ENCODE peak calls at places on chromosomes 16 and 17, in four cellular contexts. N, W, R and P are unnamed samples.

GRCh38 chr17:1607971-1608320 is 20.7 kb downstream of the SLC43A2 start:
- DNase-seq in N (peak), R (no peak), W (no peak), P (no peak)

GRCh38 chr16:83928341-83929055 is 24.5 kb upstream of the OSGIN1 start:
- DNase-seq in N (no peak), W (no peak), R (peak), P (peak)

GRCh38 chr16:53614346-53614745 is 89.3 kb downstream of the RPGRIP1L start:
- DNase-seq in R (peak), W (no peak), N (no peak), P (no peak)

GRCh38 chr17:57531648-57532486 is 213.2 kb downstream of the CCDC182 start:
- DNase-seq in N (no peak), W (no peak), R (no peak), P (no peak)

GRCh38 chr17:64159051-64159590 is 29.2 kb upstream of the ERN1 start:
- DNase-seq in N (peak), R (no peak), W (no peak), P (no peak)

GRCh38 chr17:41932821-41933389 is 2.5 kb downstream of the ODAD4 start:
- DNase-seq in N (no peak), R (no peak), W (no peak), P (no peak)

GRCh38 chr17:60091109-60091508 is 12.4 kb upstream of the HEATR6 start:
- DNase-seq in W (peak), R (no peak), N (no peak), P (no peak)

GRCh38 chr16:58186176-58186944 is 11.5 kb downstream of the CSNK2A2 start:
- DNase-seq in W (no peak), R (no peak), N (no peak), P (no peak)

GRCh38 chr17:17062866-17063265 is 20.6 kb downstream of the MPRIP start:
- DNase-seq in W (no peak), R (no peak), N (no peak), P (no peak)

GRCh38 chr17:17075037-17075755 is 32.9 kb downstream of the MPRIP start:
- DNase-seq in W (no peak), R (peak), N (no peak), P (no peak)

GRCh38 chr17:75587718-75588545 is at the start of gene MYO15B:
- DNase-seq in R (peak), W (no peak), N (peak), P (no peak)

GRCh38 chr17:36461330-36462110 is 25.0 kb upstream of the ZNHIT3 start:
- DNase-seq in W (no peak), N (no peak), R (no peak), P (no peak)

GRCh38 chr16:55508941-55509920 is at the start of gene LPCAT2:
- DNase-seq in R (peak), W (no peak), N (peak), P (peak)

GRCh38 chr16:89193576-89194293 is 6.6 kb downstream of the SLC22A31 start:
- DNase-seq in N (peak), R (no peak), W (no peak), P (no peak)

GRCh38 chr17:41984454-41984853 is 17.9 kb downstream of the CNP start:
- DNase-seq in R (no peak), W (no peak), N (no peak), P (no peak)

GRCh38 chr17:1880851-1881630 is 51.2 kb downstream of the RPA1 start:
- DNase-seq in W (no peak), N (no peak), R (peak), P (no peak)

GRCh38 chr17:18978655-18979054 is 25.9 kb downstream of the FAM83G start:
- DNase-seq in W (no peak), R (no peak), N (no peak), P (no peak)

GRCh38 chr16:19710991-19711545 is 7.0 kb downstream of the KNOP1 start:
- DNase-seq in W (no peak), N (no peak), R (no peak), P (no peak)

GRCh38 chr16:4384497-4384896 is 12.8 kb downstream of the VASN start:
- DNase-seq in R (peak), N (no peak), W (no peak), P (no peak)

GRCh38 chr17:81200695-81201580 is 21.8 kb downstream of the CEP131 start:
- DNase-seq in R (peak), N (peak), W (peak), P (peak)

GRCh38 chr17:888998-889401 is 90.6 kb downstream of the NXN start:
- DNase-seq in W (peak), R (no peak), N (no peak), P (no peak)

GRCh38 chr16:58460219-58460610 is 39.7 kb upstream of the NDRG4 start:
- DNase-seq in N (no peak), W (no peak), R (no peak), P (no peak)

GRCh38 chr17:47279062-47279801 is 25.6 kb downstream of the ITGB3 start:
- DNase-seq in W (peak), R (peak), N (peak), P (peak)

GRCh38 chr17:57578608-57578990 is 166.5 kb downstream of the CCDC182 start:
- DNase-seq in R (peak), W (no peak), N (no peak), P (no peak)

GRCh38 chr17:81354944-81355327 is 40.3 kb upstream of the BAHCC1 start:
- DNase-seq in R (no peak), W (no peak), N (no peak), P (no peak)

GRCh38 chr17:43891851-43892671 is 15.3 kb downstream of the MPP2 start:
- DNase-seq in N (peak), R (peak), W (no peak), P (no peak)

GRCh38 chr17:55726440-55726839 is 3.8 kb upstream of the TMEM100 start:
- DNase-seq in N (no peak), W (no peak), R (peak), P (peak)

GRCh38 chr17:73710095-73710592 is 65.9 kb upstream of the SDK2 start:
- DNase-seq in W (peak), N (peak), R (peak), P (peak)

GRCh38 chr16:77767826-77768225 is 20.5 kb upstream of the VAT1L start:
- DNase-seq in N (no peak), R (no peak), W (no peak), P (no peak)

GRCh38 chr16:85239239-85239638 is 127.0 kb upstream of the CIBAR2 start:
- DNase-seq in N (no peak), R (no peak), W (no peak), P (no peak)

GRCh38 chr16:77191259-77191969 is 424 bp downstream of the MON1B start:
- DNase-seq in W (peak), N (no peak), R (no peak), P (no peak)

DNA sequence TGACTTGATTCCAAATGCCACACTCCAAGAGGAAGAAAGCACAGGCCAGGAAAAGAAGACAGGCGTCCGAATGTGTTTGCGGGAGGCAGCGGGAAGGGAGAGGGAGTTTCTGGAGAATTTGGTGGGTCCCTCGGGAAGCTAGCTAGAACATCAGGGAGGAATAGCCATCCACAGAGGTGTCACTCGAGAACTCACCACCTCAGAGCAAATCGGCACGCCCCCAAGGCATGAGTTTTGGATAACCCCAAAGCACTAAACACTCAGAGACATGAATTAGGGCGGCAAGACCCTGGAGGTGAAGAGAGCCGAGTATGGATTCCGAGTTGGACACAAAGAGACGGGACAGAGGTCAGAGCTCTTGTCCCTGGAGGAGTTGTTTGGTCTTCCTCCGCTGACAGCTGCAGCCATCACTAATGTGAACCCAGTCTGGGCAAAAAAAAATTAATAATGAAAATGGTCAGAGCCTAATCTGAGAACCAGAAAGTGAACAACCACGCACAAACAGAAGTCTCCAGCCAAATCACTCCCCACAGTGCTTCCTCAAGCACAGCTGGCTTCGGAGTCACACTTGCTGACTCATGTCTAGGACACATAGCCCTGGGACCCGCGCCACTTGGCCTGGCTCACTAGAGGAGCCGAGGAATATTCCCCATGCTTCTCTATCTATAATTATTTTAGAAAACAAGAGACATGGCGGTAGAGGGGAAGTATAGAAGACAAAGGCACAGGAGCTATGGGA is 109.3 kb downstream of the ZFHX3 start:
- DNase-seq in R (peak), N (no peak), W (no peak), P (peak)
- TF ChIP-seq EZH2phosphoT487 in R (no peak), N (no peak), W (no peak), P (no peak)

DNA sequence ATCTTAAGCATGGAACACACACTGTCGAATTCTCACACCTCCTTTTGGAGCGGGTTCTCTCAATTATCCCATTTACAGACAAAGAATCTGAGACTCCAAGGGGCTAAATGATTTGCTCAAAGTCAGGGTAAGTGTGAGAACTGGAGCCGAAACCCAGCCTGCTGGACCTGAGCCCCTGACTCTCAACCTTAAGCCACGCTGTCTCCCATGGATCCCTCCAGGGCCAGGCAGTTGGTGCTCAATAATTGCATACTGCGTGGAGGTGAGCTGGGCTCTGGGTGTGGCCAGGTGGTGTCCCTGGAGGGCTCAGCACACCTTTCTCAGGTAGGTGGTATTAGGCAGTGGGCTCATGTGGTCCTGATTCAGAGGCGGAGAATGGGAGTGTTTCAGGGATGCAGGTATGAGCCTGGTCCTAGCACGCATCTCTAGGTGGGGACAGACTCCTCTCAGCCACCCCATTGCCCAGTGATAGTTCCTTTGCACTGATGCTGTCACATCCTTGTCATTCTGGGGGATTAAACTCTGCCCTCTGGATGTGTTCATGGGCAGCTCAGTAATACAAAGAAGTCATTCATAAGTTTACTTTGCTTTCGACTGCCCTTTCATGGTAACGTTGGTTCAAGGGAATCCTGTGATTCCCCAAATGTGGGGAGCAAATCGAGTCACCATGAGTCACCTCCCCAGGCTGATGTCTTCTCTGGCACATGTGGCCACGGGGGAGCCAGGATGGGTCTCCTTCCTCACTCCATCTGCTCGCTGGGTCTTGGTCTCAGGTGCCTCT is 399.5 kb upstream of the TNRC6C start:
- DNase-seq in W (no peak), N (no peak), R (no peak), P (peak)
- TF ChIP-seq EZH2phosphoT487 in W (no peak), N (no peak), R (no peak), P (no peak)

GRCh38 chr17:4724655-4725054 is 6.6 kb upstream of the MED11 start:
- DNase-seq in R (no peak), W (no peak), N (no peak), P (no peak)

GRCh38 chr17:4720787-4721186 is 10.4 kb downstream of the ARRB2 start:
- DNase-seq in N (no peak), W (no peak), R (no peak), P (no peak)

GRCh38 chr17:4721203-4722135 is 9.8 kb upstream of the MED11 start:
- DNase-seq in W (no peak), R (no peak), N (no peak), P (peak)

GRCh38 chr17:4719684-4720221 is 9.3 kb downstream of the ARRB2 start:
- DNase-seq in W (no peak), N (no peak), R (no peak), P (no peak)

DNA sequence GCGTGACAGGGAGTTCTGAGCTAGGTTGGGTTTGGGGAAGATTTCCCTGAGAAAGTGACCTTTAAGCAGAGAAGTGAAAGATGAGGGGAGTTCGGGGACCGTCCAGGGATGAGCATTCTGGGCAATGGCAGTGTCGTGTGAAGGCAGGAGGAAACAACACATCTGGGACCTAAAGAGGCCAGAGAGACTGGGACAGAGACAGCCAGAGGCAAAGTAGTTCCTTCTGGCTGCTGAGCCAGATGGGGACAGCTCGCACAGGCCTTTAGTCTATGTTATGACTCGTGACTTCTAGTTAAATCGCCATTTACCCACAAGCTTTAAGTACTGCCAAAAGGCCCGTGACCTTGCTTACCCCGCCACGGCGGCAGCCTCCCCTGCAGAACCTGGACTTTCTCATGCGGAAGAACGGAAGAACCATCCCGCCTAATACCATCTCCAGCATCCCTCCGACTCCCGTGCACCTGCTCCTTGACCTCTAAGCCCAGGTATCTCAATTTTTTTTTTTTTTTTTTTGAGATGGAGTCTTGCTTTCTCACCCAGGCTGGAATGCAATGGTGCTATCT is 8.5 kb upstream of the MED11 start:
- DNase-seq in W (no peak), N (no peak), R (no peak), P (no peak)
- TF ChIP-seq EZH2phosphoT487 in W (no peak), N (no peak), R (no peak), P (no peak)

GRCh38 chr16:81668243-81669097 is 110.6 kb upstream of the PLCG2 start:
- DNase-seq in N (no peak), R (peak), W (no peak), P (no peak)
- TF ChIP-seq EZH2phosphoT487 in N (no peak), R (no peak), W (no peak), P (no peak)